ENCODE peak calls at places on chromosomes 1 and 21, in four cellular contexts. T is KG1; F is iPS-NIHi11; C is stimulated activated CD4-positive, alpha-beta T cell treated with anti-CD3 and anti-CD28 coated beads, Interleukin-4, amount 100 ng/mL, for 4 hours. E is an unnamed sample.

GRCh38 chr1:33943978-33944377 is 80.1 kb downstream of the HMGB4 start:
- DNase-seq in T (no peak), C (no peak), F (no peak), E (no peak)

GRCh38 chr1:162015196-162015595 is 8.5 kb downstream of the OLFML2B start:
- DNase-seq in T (no peak), C (no peak), F (no peak), E (no peak)

GRCh38 chr1:210523830-210524229 is 195.1 kb downstream of the HHAT start:
- DNase-seq in F (no peak), T (no peak), C (no peak), E (no peak)

GRCh38 chr21:26833460-26833939 is 11.7 kb downstream of the ADAMTS1 start:
- DNase-seq in F (no peak), C (no peak), T (no peak), E (no peak)

GRCh38 chr1:151011154-151011850 is 3.1 kb downstream of the PRUNE1 start:
- DNase-seq in F (no peak), C (no peak), T (no peak), E (no peak)

GRCh38 chr1:215114154-215114933 is 31.8 kb downstream of the KCNK2 start:
- DNase-seq in F (peak), T (no peak), C (no peak), E (no peak)

GRCh38 chr1:69263982-69264381 is 303.7 kb upstream of the LRRC7 start:
- DNase-seq in C (no peak), T (no peak), F (peak), E (no peak)

GRCh38 chr1:211947396-211948295 is 87.7 kb downstream of the INTS7 start:
- DNase-seq in T (no peak), F (no peak), C (no peak), E (no peak)

GRCh38 chr1:8560611-8561544 is 243.0 kb downstream of the SLC45A1 start:
- DNase-seq in F (peak), C (no peak), T (peak), E (no peak)

GRCh38 chr1:27154469-27154990 is 395 bp downstream of the SLC9A1 start:
- DNase-seq in T (no peak), C (no peak), F (no peak), E (no peak)

GRCh38 chr21:41379901-41380300 is 18.1 kb downstream of the MX2 start:
- DNase-seq in C (no peak), F (no peak), T (no peak), E (no peak)

GRCh38 chr21:44407493-44407892 is 47.8 kb upstream of the LRRC3 start:
- DNase-seq in C (peak), T (no peak), F (no peak), E (no peak)

GRCh38 chr1:19356266-19356665 is 44.1 kb downstream of the SLC66A1 start:
- DNase-seq in T (no peak), F (no peak), C (no peak), E (no peak)

GRCh38 chr1:46408356-46409062 is 14.4 kb downstream of the FAAH start:
- DNase-seq in T (no peak), C (no peak), F (no peak), E (no peak)

GRCh38 chr1:150420560-150421265 is 56.8 kb downstream of the RPRD2 start:
- DNase-seq in F (no peak), T (no peak), C (no peak), E (no peak)

GRCh38 chr1:201561604-201562003 is 22.7 kb downstream of the NAV1 start:
- DNase-seq in T (no peak), F (no peak), C (no peak), E (no peak)

GRCh38 chr1:170284425-170284824 is 138.7 kb downstream of the NTMT2 start:
- DNase-seq in T (no peak), F (no peak), C (no peak), E (no peak)

GRCh38 chr1:22053861-22054770 is 1.6 kb downstream of the CDC42 start:
- DNase-seq in F (no peak), C (no peak), T (no peak), E (no peak)

GRCh38 chr1:231734417-231734816 is 107.8 kb downstream of the DISC1 start:
- DNase-seq in T (no peak), C (no peak), F (no peak), E (no peak)

GRCh38 chr1:210445931-210446330 is 117.2 kb downstream of the HHAT start:
- DNase-seq in T (no peak), C (no peak), F (no peak), E (no peak)

GRCh38 chr1:7493711-7494110 is 277.4 kb upstream of the VAMP3 start:
- DNase-seq in F (no peak), C (no peak), T (no peak), E (no peak)

GRCh38 chr21:27674037-27674436 is 707.1 kb upstream of the ADAMTS5 start:
- DNase-seq in F (no peak), T (no peak), C (no peak), E (no peak)

GRCh38 chr1:58884706-58885661 is 101.1 kb upstream of the JUN start:
- DNase-seq in C (no peak), F (no peak), T (no peak), E (no peak)

GRCh38 chr1:218479436-218480115 is 134.4 kb downstream of the TGFB2 start:
- DNase-seq in T (no peak), C (no peak), F (no peak), E (no peak)

GRCh38 chr1:245961137-245961540 is 545.9 kb downstream of the SMYD3 start:
- DNase-seq in C (no peak), T (no peak), F (no peak), E (no peak)

GRCh38 chr1:58848818-58849411 is 65.1 kb upstream of the JUN start:
- DNase-seq in T (no peak), C (no peak), F (peak), E (no peak)

GRCh38 chr1:72724951-72725863 is 442.9 kb upstream of the NEGR1 start:
- DNase-seq in T (no peak), C (no peak), F (peak), E (no peak)

GRCh38 chr21:34544032-34544496 is 32.1 kb upstream of the KCNE1 start:
- DNase-seq in T (peak), C (peak), F (peak), E (peak)